ENCODE peak calls at places on chromosomes 16 and 17, in nine cellular contexts. E, R, Z, B, C, Q, A, J and U are unnamed samples.
A peak's percentile ranks its signal among the peaks of the same experiment; 100 is the strongest.

GRCh38 chr17:46194393-46195216 is 1.4 kb upstream of the KANSL1 start:
- DNase-seq in E (no peak), R (no peak), Z (peak; percentile 68), B (peak; percentile 64), C (peak; percentile 30), Q (peak; percentile 39), A (peak; percentile 63), J (no peak), U (peak; percentile 60)

GRCh38 chr16:27400751-27401620 is 988 bp upstream of the IL21R start:
- DNase-seq in E (no peak), R (no peak), Z (no peak), B (no peak), C (no peak), Q (no peak), A (no peak), J (no peak), U (no peak)

GRCh38 chr17:5325851-5326250 is 43.8 kb downstream of the RABEP1 start:
- DNase-seq in E (no peak), R (no peak), Z (no peak), B (no peak), C (no peak), Q (no peak), A (no peak), J (no peak), U (no peak)

GRCh38 chr17:27947005-27947406 is 53.8 kb upstream of the LYRM9 start:
- DNase-seq in E (no peak), R (no peak), Z (no peak), B (no peak), C (no peak), Q (no peak), A (no peak), J (no peak), U (no peak)

GRCh38 chr16:11094075-11094593 is 149.8 kb downstream of the CLEC16A start:
- DNase-seq in E (peak; percentile 63), R (peak; percentile 48), Z (no peak), B (no peak), C (no peak), Q (peak; percentile 77), A (peak; percentile 80), J (peak; percentile 40), U (no peak)

GRCh38 chr17:28173071-28173561 is 130.6 kb downstream of the NLK start:
- DNase-seq in E (no peak), R (no peak), Z (peak; percentile 21), B (no peak), C (no peak), Q (no peak), A (peak; percentile 57), J (no peak), U (peak; percentile 33)

GRCh38 chr17:43634681-43635125 is 27.0 kb downstream of the MEOX1 start:
- DNase-seq in E (peak; percentile 17), R (no peak), Z (no peak), B (no peak), C (no peak), Q (no peak), A (no peak), J (no peak), U (no peak)

GRCh38 chr17:82592289-82592683 is 56.0 kb downstream of the WDR45B start:
- DNase-seq in E (no peak), R (peak; percentile 63), Z (peak; percentile 45), B (no peak), C (no peak), Q (no peak), A (no peak), J (no peak), U (peak; percentile 38)

GRCh38 chr17:1365445-1366039 is 34.5 kb downstream of the YWHAE start:
- DNase-seq in E (peak; percentile 63), R (peak; percentile 51), Z (peak; percentile 84), B (peak; percentile 55), C (peak; percentile 45), Q (peak; percentile 59), A (peak; percentile 88), J (no peak), U (peak; percentile 79)

GRCh38 chr17:59377410-59377809 is 46.0 kb downstream of the YPEL2 start:
- DNase-seq in E (no peak), R (no peak), Z (no peak), B (no peak), C (no peak), Q (no peak), A (no peak), J (no peak), U (no peak)

GRCh38 chr16:57766714-57767348 is 31.3 kb downstream of the KATNB1 start:
- DNase-seq in E (no peak), R (no peak), Z (no peak), B (no peak), C (no peak), Q (no peak), A (no peak), J (no peak), U (no peak)

GRCh38 chr16:27596411-27596810 is 46.5 kb downstream of the KATNIP start:
- DNase-seq in E (no peak), R (no peak), Z (no peak), B (no peak), C (no peak), Q (no peak), A (no peak), J (no peak), U (no peak)

GRCh38 chr17:58665946-58666857 is 25.6 kb downstream of the TEX14 start:
- DNase-seq in E (no peak), R (no peak), Z (no peak), B (no peak), C (no peak), Q (peak; percentile 69), A (no peak), J (no peak), U (no peak)

GRCh38 chr17:50938821-50939541 is 72.8 kb upstream of the TOB1 start:
- DNase-seq in E (peak; percentile 18), R (no peak), Z (no peak), B (no peak), C (no peak), Q (no peak), A (no peak), J (peak; percentile 41), U (peak; percentile 7)

GRCh38 chr17:22496450-22496849 is 804.1 kb downstream of the KCNJ18 start:
- DNase-seq in E (no peak), R (no peak), Z (no peak), B (no peak), C (no peak), Q (no peak), A (no peak), J (no peak), U (no peak)

GRCh38 chr16:58678716-58679115 is 5.9 kb downstream of the SLC38A7 start:
- DNase-seq in E (peak; percentile 81), R (no peak), Z (peak; percentile 21), B (no peak), C (no peak), Q (no peak), A (no peak), J (no peak), U (peak; percentile 19)

GRCh38 chr17:80600586-80600985 is 55.9 kb downstream of the RPTOR start:
- DNase-seq in E (no peak), R (no peak), Z (no peak), B (no peak), C (no peak), Q (no peak), A (no peak), J (no peak), U (no peak)

DNA sequence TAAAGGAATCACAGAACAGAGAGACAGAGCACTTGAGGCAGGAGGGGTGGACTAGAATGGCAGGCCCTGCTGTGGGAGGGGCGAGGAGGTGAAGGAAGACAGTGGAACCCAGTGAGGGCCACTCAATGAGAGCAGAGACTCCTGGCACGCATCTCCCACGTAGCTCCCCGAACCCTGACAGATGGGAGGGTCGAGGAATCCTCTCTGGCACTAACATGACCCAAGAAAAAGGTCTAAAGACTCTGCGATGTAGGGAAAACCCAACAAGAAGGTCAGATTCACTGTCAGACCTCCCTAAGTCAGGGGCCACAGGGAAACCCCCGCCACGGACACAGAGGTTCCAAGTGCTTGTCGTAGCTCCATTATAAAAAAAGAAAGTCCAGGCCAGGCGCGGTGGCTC is 15.0 kb downstream of the ZDHHC7 start:
- DNase-seq in E (no peak), R (no peak), Z (no peak), B (no peak), C (no peak), Q (no peak), A (no peak), J (no peak), U (no peak)
- H3K4me3 ChIP-seq in E (no peak overlapping the region), R (no peak overlapping the region), Z (no peak overlapping the region), B (no peak overlapping the region), C (no peak overlapping the region), Q (no peak overlapping the region), A (no peak overlapping the region), J (no peak overlapping the region), U (no peak overlapping the region)

DNA sequence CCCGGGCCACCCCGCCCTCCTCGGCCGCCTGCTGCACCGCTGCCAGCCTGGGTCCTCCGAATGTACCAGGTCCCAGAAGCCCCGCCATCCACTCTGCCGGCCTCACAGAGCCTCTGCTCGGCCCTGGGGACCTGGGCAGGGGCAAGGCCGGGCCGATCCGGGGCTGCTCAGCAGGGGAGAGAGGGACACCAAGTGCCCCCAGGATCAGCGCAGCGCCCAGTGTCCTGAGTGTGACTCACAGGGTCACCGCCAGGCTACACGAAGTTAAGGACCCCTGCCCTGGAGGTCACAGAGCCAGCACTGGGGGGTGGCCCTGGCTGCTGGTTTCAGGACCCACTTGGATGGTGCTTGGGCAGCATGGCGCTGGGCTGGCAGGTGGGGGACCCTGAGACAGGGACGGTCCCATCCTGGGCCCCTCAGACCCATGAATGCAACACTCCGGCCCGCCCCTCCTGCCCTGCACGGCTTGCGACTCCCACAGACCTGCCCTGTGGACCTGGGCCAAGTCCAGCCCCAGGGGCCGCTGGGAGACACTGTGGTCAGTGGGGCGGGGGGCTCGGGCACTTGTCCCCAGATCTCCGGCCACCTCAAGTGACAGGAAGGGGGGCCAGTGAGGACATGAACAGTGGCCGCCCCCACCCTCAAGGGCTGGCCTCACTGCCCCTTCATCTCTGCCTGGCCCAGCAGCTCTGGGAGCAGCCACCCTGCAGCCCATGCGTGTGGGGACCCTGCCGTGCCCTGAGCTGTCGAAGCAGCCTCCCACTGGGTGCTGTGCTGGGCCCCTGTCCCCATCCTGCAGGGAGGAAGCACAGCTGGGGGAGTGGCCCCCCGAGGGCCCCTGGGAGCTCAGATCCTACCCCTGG is 23.2 kb upstream of the SSTR5 start:
- DNase-seq in E (no peak), R (no peak), Z (no peak), B (no peak), C (no peak), Q (no peak), A (no peak), J (no peak), U (no peak)
- H3K27me3 ChIP-seq in E (peaks cover 28% of the 10 kb centered on the region), R (peaks cover 25% of the 10 kb centered on the region), Z (no peaks in the 10 kb centered on the region), B (no peaks in the 10 kb centered on the region), C (no peaks in the 10 kb centered on the region), Q (no peaks in the 10 kb centered on the region), A (no peaks in the 10 kb centered on the region), J (no peaks in the 10 kb centered on the region), U (no peaks in the 10 kb centered on the region)

GRCh38 chr16:30966033-30966619 is 8.6 kb downstream of the SETD1A start:
- DNase-seq in E (no peak), R (no peak), Z (no peak), B (no peak), C (no peak), Q (no peak), A (no peak), J (no peak), U (no peak)
- H3K36me3 ChIP-seq in E (no peaks in the 10 kb centered on the region), R (peaks cover 68% of the 10 kb centered on the region), Z (peaks cover 35% of the 10 kb centered on the region), B (peaks cover 75% of the 10 kb centered on the region), C (peaks cover 24% of the 10 kb centered on the region), Q (peaks cover 62% of the 10 kb centered on the region), A (peaks cover 29% of the 10 kb centered on the region), J (peaks cover 98% of the 10 kb centered on the region), U (peaks cover 54% of the 10 kb centered on the region)

DNA sequence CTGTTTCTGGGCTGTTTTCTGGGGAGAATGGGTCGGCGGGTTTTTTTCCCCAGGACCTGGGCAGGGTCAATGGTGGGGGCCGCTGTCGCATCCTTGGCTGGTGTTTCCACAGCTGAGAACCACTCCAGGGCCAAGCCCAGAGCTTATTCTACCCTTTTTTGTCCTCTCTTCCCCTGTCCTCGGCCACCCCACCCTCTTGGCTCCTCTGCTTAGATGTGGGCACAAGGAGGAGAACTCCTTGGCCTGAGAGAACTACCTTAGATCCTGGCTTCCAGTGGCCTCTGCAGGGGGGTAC is 4.0 kb downstream of the NOD2 start:
- DNase-seq in E (no peak), R (no peak), Z (no peak), B (no peak), C (no peak), Q (no peak), A (no peak), J (no peak), U (no peak)
- H3K4me3 ChIP-seq in E (no peak overlapping the region), R (no peak overlapping the region), Z (no peak overlapping the region), B (peak overlapping the region; percentile 49), C (no peak overlapping the region), Q (no peak overlapping the region), A (no peak overlapping the region), J (no peak overlapping the region), U (no peak overlapping the region)